ENCODE peak calls at places on chromosomes 2 and 18, in six cellular contexts. One of them, this sample, is unnamed.

GRCh38 chr2:30373881-30374302 is 73.2 kb upstream of the LCLAT1 start:
- DNase-seq in HepG2: no peak
- DNase-seq in stomach: no peak
- DNase-seq in K562: no peak
- DNase-seq in sigmoid colon: no peak
- DNase-seq in spleen: no peak
- DNase-seq in this sample: no peak

GRCh38 chr2:219542931-219543595 is 546 bp downstream of the CHPF start:
- DNase-seq in K562: peak; percentile 23
- DNase-seq in HepG2: peak; percentile 35
- DNase-seq in stomach: no peak
- DNase-seq in spleen: no peak
- DNase-seq in sigmoid colon: no peak
- DNase-seq in this sample: no peak

GRCh38 chr2:30239308-30240161 is 8.2 kb downstream of the LBH start:
- DNase-seq in spleen: peak; percentile 86
- DNase-seq in HepG2: peak; percentile 60
- DNase-seq in sigmoid colon: peak; percentile 91
- DNase-seq in stomach: peak; percentile 69
- DNase-seq in K562: peak; percentile 76
- DNase-seq in this sample: peak; percentile 23

GRCh38 chr18:28801876-28802275 is 624.9 kb upstream of the CDH2 start:
- DNase-seq in spleen: no peak
- DNase-seq in HepG2: no peak
- DNase-seq in sigmoid colon: no peak
- DNase-seq in stomach: no peak
- DNase-seq in K562: no peak
- DNase-seq in this sample: no peak

GRCh38 chr2:230866704-230867561 is 2.2 kb downstream of the ITM2C start:
- DNase-seq in spleen: peak; percentile 87
- DNase-seq in sigmoid colon: no peak
- DNase-seq in stomach: peak; percentile 57
- DNase-seq in K562: no peak
- DNase-seq in HepG2: no peak
- DNase-seq in this sample: peak; percentile 34

GRCh38 chr18:10475633-10476388 is 21.4 kb downstream of the APCDD1 start:
- DNase-seq in K562: no peak
- DNase-seq in spleen: no peak
- DNase-seq in HepG2: no peak
- DNase-seq in stomach: no peak
- DNase-seq in sigmoid colon: no peak
- DNase-seq in this sample: no peak

GRCh38 chr2:58107803-58108710 is 61.5 kb downstream of the VRK2 start:
- DNase-seq in HepG2: no peak
- DNase-seq in sigmoid colon: no peak
- DNase-seq in spleen: no peak
- DNase-seq in stomach: no peak
- DNase-seq in K562: no peak
- DNase-seq in this sample: no peak

GRCh38 chr2:18336975-18337374 is 223.5 kb downstream of the RDH14 start:
- DNase-seq in sigmoid colon: no peak
- DNase-seq in K562: no peak
- DNase-seq in spleen: no peak
- DNase-seq in HepG2: no peak
- DNase-seq in stomach: no peak
- DNase-seq in this sample: no peak

GRCh38 chr18:73691624-73692023 is 456.0 kb downstream of the FBXO15 start:
- DNase-seq in HepG2: no peak
- DNase-seq in K562: no peak
- DNase-seq in spleen: no peak
- DNase-seq in sigmoid colon: no peak
- DNase-seq in stomach: no peak
- DNase-seq in this sample: no peak

GRCh38 chr2:147499785-147500184 is 345.0 kb upstream of the ACVR2A start:
- DNase-seq in spleen: no peak
- DNase-seq in sigmoid colon: no peak
- DNase-seq in stomach: no peak
- DNase-seq in HepG2: no peak
- DNase-seq in K562: no peak
- DNase-seq in this sample: no peak

GRCh38 chr18:46199515-46200147 is 95.4 kb downstream of the HAUS1 start:
- DNase-seq in spleen: no peak
- DNase-seq in sigmoid colon: no peak
- DNase-seq in K562: peak; percentile 13
- DNase-seq in stomach: no peak
- DNase-seq in HepG2: peak; percentile 62
- DNase-seq in this sample: peak; percentile 4

GRCh38 chr2:169287666-169288065 is 74.7 kb downstream of the LRP2 start:
- DNase-seq in spleen: no peak
- DNase-seq in sigmoid colon: no peak
- DNase-seq in HepG2: no peak
- DNase-seq in stomach: no peak
- DNase-seq in K562: no peak
- DNase-seq in this sample: no peak

GRCh38 chr18:48952287-48953095 is 1.7 kb upstream of the SMAD7 start:
- DNase-seq in stomach: peak; percentile 77
- DNase-seq in HepG2: no peak
- DNase-seq in K562: peak; percentile 53
- DNase-seq in sigmoid colon: peak; percentile 91
- DNase-seq in spleen: peak; percentile 91
- DNase-seq in this sample: peak; percentile 70

GRCh38 chr2:237421542-237422047 is 7.6 kb upstream of the COL6A3 start:
- DNase-seq in spleen: peak; percentile 83
- DNase-seq in K562: peak; percentile 29
- DNase-seq in stomach: peak; percentile 81
- DNase-seq in HepG2: peak; percentile 51
- DNase-seq in sigmoid colon: peak; percentile 94
- DNase-seq in this sample: peak; percentile 68

GRCh38 chr2:106057206-106057605 is 136.9 kb downstream of the UXS1 start:
- DNase-seq in spleen: no peak
- DNase-seq in HepG2: peak; percentile 42
- DNase-seq in stomach: no peak
- DNase-seq in sigmoid colon: no peak
- DNase-seq in K562: no peak
- DNase-seq in this sample: no peak

GRCh38 chr18:22783245-22783644 is 149.9 kb upstream of the RBBP8 start:
- DNase-seq in sigmoid colon: no peak
- DNase-seq in K562: no peak
- DNase-seq in stomach: no peak
- DNase-seq in spleen: no peak
- DNase-seq in HepG2: no peak
- DNase-seq in this sample: no peak

GRCh38 chr2:128268611-128269357 is 49.9 kb downstream of the HS6ST1 start:
- DNase-seq in sigmoid colon: peak; percentile 67
- DNase-seq in spleen: no peak
- DNase-seq in stomach: no peak
- DNase-seq in HepG2: no peak
- DNase-seq in K562: no peak
- DNase-seq in this sample: no peak

GRCh38 chr2:224442092-224442999 is 40.4 kb upstream of the FAM124B start:
- DNase-seq in HepG2: no peak
- DNase-seq in K562: no peak
- DNase-seq in spleen: peak; percentile 75
- DNase-seq in stomach: no peak
- DNase-seq in sigmoid colon: no peak
- DNase-seq in this sample: no peak

GRCh38 chr18:8610442-8610801 is 1.2 kb downstream of the RAB12 start:
- DNase-seq in spleen: no peak
- DNase-seq in K562: no peak
- DNase-seq in stomach: no peak
- DNase-seq in sigmoid colon: no peak
- DNase-seq in HepG2: no peak
- DNase-seq in this sample: no peak

GRCh38 chr2:120066708-120067547 is 54.1 kb downstream of the EPB41L5 start:
- DNase-seq in spleen: no peak
- DNase-seq in stomach: no peak
- DNase-seq in K562: no peak
- DNase-seq in sigmoid colon: no peak
- DNase-seq in HepG2: peak; percentile 98
- DNase-seq in this sample: peak; percentile 67

GRCh38 chr2:54983345-54984235 is 66.7 kb downstream of the RTN4 start:
- DNase-seq in HepG2: no peak
- DNase-seq in sigmoid colon: no peak
- DNase-seq in stomach: no peak
- DNase-seq in K562: no peak
- DNase-seq in spleen: no peak
- DNase-seq in this sample: no peak

GRCh38 chr2:122754561-122754960 is 999.1 kb downstream of the TSN start:
- DNase-seq in stomach: no peak
- DNase-seq in spleen: no peak
- DNase-seq in K562: no peak
- DNase-seq in HepG2: no peak
- DNase-seq in sigmoid colon: no peak
- DNase-seq in this sample: no peak

GRCh38 chr2:105803337-105803736 is 58.6 kb downstream of the NCK2 start:
- DNase-seq in sigmoid colon: no peak
- DNase-seq in HepG2: no peak
- DNase-seq in spleen: no peak
- DNase-seq in K562: no peak
- DNase-seq in stomach: no peak
- DNase-seq in this sample: no peak

GRCh38 chr2:233708942-233709341 is 3.8 kb upstream of the UGT1A5 start:
- DNase-seq in spleen: no peak
- DNase-seq in sigmoid colon: no peak
- DNase-seq in stomach: no peak
- DNase-seq in K562: peak; percentile 25
- DNase-seq in HepG2: no peak
- DNase-seq in this sample: no peak

DNA sequence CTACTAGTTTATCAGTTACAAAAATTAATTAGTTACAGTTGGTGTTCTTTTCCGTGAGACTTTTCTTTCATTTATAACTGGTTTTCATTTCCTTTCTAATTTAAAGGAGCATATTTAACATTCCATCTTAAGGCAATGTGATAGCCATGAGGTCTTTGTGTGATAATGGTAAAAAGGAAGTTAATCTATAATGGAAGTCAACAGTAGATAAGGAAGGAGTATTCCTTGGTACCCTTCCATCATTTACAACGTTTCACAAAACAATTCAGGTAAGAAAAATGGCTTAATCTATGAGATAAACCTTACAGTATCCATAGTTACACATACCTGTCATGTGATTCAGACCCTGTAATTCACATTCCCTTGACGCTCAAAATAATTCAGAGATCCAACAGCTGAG is 525.4 kb upstream of the VWC2L start:
- DNase-seq in stomach: no peak
- DNase-seq in spleen: no peak
- DNase-seq in sigmoid colon: no peak
- DNase-seq in K562: no peak
- DNase-seq in HepG2: no peak
- DNase-seq in this sample: no peak
- TF ChIP-seq POLR2A in stomach: no peak
- TF ChIP-seq POLR2A in spleen: no peak
- TF ChIP-seq POLR2A in sigmoid colon: no peak
- TF ChIP-seq POLR2A in K562: no peak
- TF ChIP-seq POLR2A in HepG2: no peak
- TF ChIP-seq POLR2A in this sample: no peak

DNA sequence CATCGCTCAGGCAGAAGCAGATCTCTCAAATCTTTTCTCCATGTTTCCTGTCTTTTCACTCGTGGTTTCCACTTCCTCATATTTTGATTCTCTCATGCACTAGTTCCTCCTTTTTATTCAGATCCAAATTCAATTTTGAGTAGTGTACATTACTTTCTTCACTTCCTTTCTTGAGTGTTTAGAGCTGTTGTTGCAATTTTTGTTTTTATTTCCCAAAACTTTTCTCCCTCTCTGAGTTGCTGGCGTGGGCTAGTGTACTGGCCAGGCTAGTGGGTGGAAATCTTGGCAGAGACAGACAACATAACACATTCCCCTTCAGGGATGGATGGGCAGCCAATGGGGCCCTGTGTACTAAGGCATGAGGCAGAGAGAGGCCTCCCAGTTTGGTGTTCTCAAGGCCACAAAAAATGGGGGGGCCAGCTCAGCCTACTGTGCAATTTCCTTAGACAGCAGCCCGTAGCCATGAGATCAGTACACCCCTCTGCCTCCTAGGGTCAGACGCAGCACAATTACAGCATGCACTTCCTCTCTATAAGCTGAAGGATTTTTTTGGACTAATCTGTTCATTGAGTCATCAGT is 145.1 kb upstream of the PID1 start:
- DNase-seq in spleen: no peak
- DNase-seq in sigmoid colon: peak; percentile 94
- DNase-seq in K562: no peak
- DNase-seq in stomach: peak; percentile 38
- DNase-seq in HepG2: no peak
- DNase-seq in this sample: no peak
- TF ChIP-seq POLR2AphosphoS5 in spleen: no peak
- TF ChIP-seq POLR2AphosphoS5 in sigmoid colon: no peak
- TF ChIP-seq POLR2AphosphoS5 in K562: no peak
- TF ChIP-seq POLR2AphosphoS5 in stomach: no peak
- TF ChIP-seq POLR2AphosphoS5 in HepG2: no peak
- TF ChIP-seq POLR2AphosphoS5 in this sample: no peak

DNA sequence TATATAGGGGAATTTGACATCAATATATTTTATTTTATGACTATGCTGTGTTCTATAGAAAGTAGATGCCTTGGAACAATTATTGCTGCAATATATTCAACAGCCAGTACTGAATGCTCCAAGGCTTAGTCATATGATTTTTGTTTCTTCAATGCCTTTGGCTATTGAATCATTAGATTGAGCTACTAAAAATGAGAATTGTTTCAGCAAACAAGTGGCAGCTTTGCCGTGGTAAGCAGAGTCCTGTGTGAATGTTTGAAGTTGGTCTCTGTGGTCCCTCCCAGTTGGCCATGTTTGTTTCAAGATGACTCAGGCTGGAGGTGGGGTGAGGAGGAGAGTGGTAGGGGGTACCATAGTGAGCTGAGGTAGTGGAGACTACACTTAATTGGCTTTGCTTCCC is 198.6 kb upstream of the EPAS1 start:
- DNase-seq in spleen: no peak
- DNase-seq in sigmoid colon: no peak
- DNase-seq in HepG2: peak; percentile 9
- DNase-seq in stomach: no peak
- DNase-seq in K562: no peak
- DNase-seq in this sample: no peak
- TF ChIP-seq POLR2A in spleen: no peak
- TF ChIP-seq POLR2A in sigmoid colon: no peak
- TF ChIP-seq POLR2A in HepG2: no peak
- TF ChIP-seq POLR2A in stomach: no peak
- TF ChIP-seq POLR2A in K562: no peak
- TF ChIP-seq POLR2A in this sample: no peak

GRCh38 chr2:97870396-97870843 is 125.3 kb downstream of the TMEM131 start:
- DNase-seq in sigmoid colon: no peak
- DNase-seq in stomach: no peak
- DNase-seq in spleen: no peak
- DNase-seq in K562: peak; percentile 12
- DNase-seq in HepG2: peak; percentile 65
- DNase-seq in this sample: no peak
- TF ChIP-seq POLR2AphosphoS5 in sigmoid colon: no peak
- TF ChIP-seq POLR2AphosphoS5 in stomach: no peak
- TF ChIP-seq POLR2AphosphoS5 in spleen: no peak
- TF ChIP-seq POLR2AphosphoS5 in K562: no peak
- TF ChIP-seq POLR2AphosphoS5 in HepG2: no peak
- TF ChIP-seq POLR2AphosphoS5 in this sample: no peak

This sample was measured in prostate gland.